ENCODE peak calls at places on chromosome 17, in nine cellular contexts. Y is B cell, M is GM06990, R is nephron progenitor cell, S is cardiac fibroblast, T is progenitor cell of endocrine pancreas, C is stomach, V is coronary artery, I is mammary epithelial cell. K is an unnamed sample.
A peak's percentile ranks its signal among the peaks of the same experiment; 100 is the strongest.

GRCh38 chr17:79548116-79548515 is 62.7 kb downstream of the RBFOX3 start:
- DNase-seq in M (no peak), I (no peak), S (no peak), C (no peak), T (no peak), R (no peak), Y (no peak), V (no peak), K (no peak)

GRCh38 chr17:72466199-72466598 is 345.4 kb downstream of the SOX9 start:
- DNase-seq in S (peak; percentile 73), C (peak; percentile 39), V (no peak), Y (no peak), I (peak; percentile 95), M (peak; percentile 56), T (no peak), R (no peak), K (no peak)

GRCh38 chr17:81031571-81032550 is 3.1 kb upstream of the BAIAP2 start:
- DNase-seq in M (no peak), Y (no peak), V (peak; percentile 68), R (no peak), I (no peak), C (no peak), S (no peak), T (no peak), K (no peak)

GRCh38 chr17:50914510-50914849 is 48.3 kb upstream of the TOB1 start:
- DNase-seq in C (no peak), Y (no peak), V (no peak), I (no peak), T (no peak), R (no peak), M (no peak), S (no peak), K (no peak)

GRCh38 chr17:30476726-30477082 is 504 bp upstream of the GOSR1 start:
- DNase-seq in R (peak; percentile 13), C (no peak), M (peak; percentile 18), I (no peak), Y (peak; percentile 40), S (no peak), V (no peak), T (no peak), K (no peak)

GRCh38 chr17:54662978-54663876 is 237.4 kb upstream of the TOM1L1 start:
- DNase-seq in R (peak; percentile 3), V (no peak), I (no peak), C (no peak), Y (no peak), M (no peak), S (no peak), T (no peak), K (no peak)

GRCh38 chr17:20203761-20204263 is 194.7 kb downstream of the SPECC1 start:
- DNase-seq in I (no peak), T (no peak), S (peak; percentile 55), C (no peak), R (no peak), M (peak; percentile 28), Y (no peak), V (no peak), K (no peak)

GRCh38 chr17:75634376-75634740 is 1.1 kb downstream of the SMIM5 start:
- DNase-seq in Y (no peak), V (no peak), R (no peak), I (no peak), C (no peak), M (no peak), T (no peak), S (no peak), K (no peak)

GRCh38 chr17:41772218-41772585 is 14.3 kb downstream of the JUP start:
- DNase-seq in I (peak; percentile 86), Y (no peak), C (peak; percentile 90), V (no peak), R (no peak), T (peak; percentile 34), S (no peak), M (no peak), K (no peak)

GRCh38 chr17:60745544-60745943 is 67.9 kb downstream of the BCAS3 start:
- DNase-seq in C (no peak), T (no peak), S (peak; percentile 17), Y (no peak), R (no peak), M (no peak), I (no peak), V (no peak), K (no peak)
- TF ChIP-seq CTCF in C (no peak), T (no peak), S (no peak), Y (no peak), R (no peak), M (no peak), I (no peak), V (no peak), K (no peak)

DNA sequence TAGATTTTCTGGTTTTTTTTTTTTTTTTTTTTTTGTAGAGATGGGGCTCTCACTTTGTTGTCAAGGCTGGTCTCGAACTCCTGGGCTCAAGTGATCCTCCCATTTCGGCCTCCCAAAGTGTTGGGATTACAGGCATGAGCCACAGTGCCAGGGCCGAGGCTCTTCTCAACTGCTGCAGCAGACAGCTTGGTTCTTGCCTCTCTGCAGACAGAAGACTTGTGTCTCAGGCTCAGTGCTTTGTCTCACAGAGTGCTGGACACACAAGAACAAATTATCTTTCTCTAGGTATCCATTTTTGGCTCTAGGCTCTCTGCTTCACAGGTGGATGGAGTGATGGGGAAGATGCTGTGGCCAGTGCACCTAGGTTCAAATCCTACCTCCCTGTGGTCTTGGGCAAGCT is 80.8 kb upstream of the RNU2-1 start:
- DNase-seq in V (no peak), S (no peak), I (peak; percentile 3), C (no peak), M (no peak), R (no peak), Y (no peak), T (no peak), K (no peak)
- TF ChIP-seq CTCF in V (no peak), S (no peak), I (no peak), C (no peak), M (no peak), R (no peak), Y (no peak), T (no peak), K (no peak)

GRCh38 chr17:6428207-6428965 is 6.5 kb downstream of the AIPL1 start:
- DNase-seq in S (no peak), V (no peak), I (no peak), C (no peak), M (no peak), T (no peak), Y (no peak), R (no peak), K (no peak)

GRCh38 chr17:6426356-6427101 is 8.4 kb downstream of the AIPL1 start:
- DNase-seq in R (no peak), C (no peak), I (no peak), T (no peak), M (no peak), Y (no peak), V (no peak), S (no peak), K (no peak)

GRCh38 chr17:6425407-6425806 is 9.5 kb downstream of the AIPL1 start:
- DNase-seq in R (no peak), Y (no peak), I (no peak), V (no peak), M (no peak), S (no peak), T (no peak), C (no peak), K (no peak)

GRCh38 chr17:6429266-6429665 is 5.7 kb downstream of the AIPL1 start:
- DNase-seq in T (no peak), M (no peak), V (no peak), I (no peak), Y (no peak), S (no peak), R (no peak), C (no peak), K (no peak)

DNA sequence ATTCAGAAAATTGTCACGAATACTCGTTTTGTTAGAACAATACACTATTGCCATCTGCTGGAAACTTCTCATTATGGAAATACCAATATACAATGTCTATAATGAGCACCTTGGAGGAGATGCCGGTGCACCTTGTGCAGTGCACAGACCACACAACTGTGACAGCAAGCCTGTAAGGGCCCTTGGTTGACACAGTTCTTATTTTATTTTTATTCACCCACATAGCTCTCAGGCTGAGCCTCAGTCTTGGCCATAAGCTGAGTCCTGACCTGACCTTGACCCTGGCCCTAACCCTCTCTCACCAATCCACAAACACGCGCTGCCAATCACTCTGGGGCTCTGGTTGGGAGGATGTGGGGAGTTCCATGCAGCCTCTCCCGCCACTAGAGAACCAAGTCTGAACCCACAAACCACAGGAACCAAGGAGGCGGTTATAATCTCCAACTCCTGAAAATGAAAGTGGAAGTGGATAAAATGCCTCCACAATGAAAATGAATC is 7.6 kb downstream of the AIPL1 start:
- DNase-seq in S (peak; percentile 16), C (no peak), T (no peak), R (no peak), M (no peak), V (no peak), Y (no peak), I (peak; percentile 35), K (peak; percentile 29)
- TF ChIP-seq CTCF in S (no peak), C (no peak), T (no peak), R (no peak), M (no peak), V (no peak), Y (no peak), I (no peak), K (no peak)

GRCh38 chr17:4559139-4559791 is 1.1 kb downstream of the GGT6 start:
- DNase-seq in T (no peak), C (peak; percentile 51), M (no peak), Y (no peak), I (no peak), R (no peak), S (no peak), V (no peak), K (no peak)

GRCh38 chr17:4558311-4558972 is 1.9 kb downstream of the GGT6 start:
- DNase-seq in C (no peak), I (no peak), V (no peak), R (no peak), M (no peak), T (peak; percentile 9), S (no peak), Y (no peak), K (no peak)

GRCh38 chr17:4559851-4560820 is at the start of gene GGT6:
- DNase-seq in R (no peak), Y (no peak), T (no peak), S (no peak), M (no peak), C (peak; percentile 93), I (no peak), V (no peak), K (no peak)

GRCh38 chr17:4562000-4562969 is 1.9 kb upstream of the GGT6 start:
- DNase-seq in S (no peak), M (no peak), R (no peak), Y (no peak), V (no peak), T (no peak), C (no peak), I (no peak), K (no peak)

DNA sequence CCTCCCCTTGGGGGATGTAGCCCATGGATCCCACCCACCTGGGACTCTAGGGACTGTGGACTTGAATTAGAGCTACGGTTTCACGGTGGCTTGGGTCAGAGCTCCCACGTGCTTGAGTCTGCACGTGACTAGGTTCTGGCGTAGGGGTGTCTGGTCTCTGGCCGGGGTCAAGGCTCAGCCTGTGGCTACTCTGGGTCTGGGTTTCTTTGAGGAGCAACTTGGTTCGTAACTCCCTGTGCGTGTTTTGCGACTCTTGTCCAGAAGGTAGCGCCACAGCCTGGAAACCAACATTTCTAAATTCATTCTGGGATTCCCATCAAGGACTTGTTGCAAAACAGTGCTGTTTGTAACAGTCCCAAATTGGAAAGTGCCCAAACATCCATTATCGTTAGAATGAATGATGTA is 462 bp upstream of the GGT6 start:
- DNase-seq in V (no peak), I (no peak), M (no peak), R (no peak), Y (no peak), S (peak; percentile 32), T (no peak), C (no peak), K (no peak)
- TF ChIP-seq CTCF in V (no peak), I (no peak), M (no peak), R (no peak), Y (no peak), S (no peak), T (peak; percentile 18), C (no peak), K (no peak)

K was measured in natural killer cell.